ENCODE peak calls at places on chromosomes 16 and 17, in eight cellular contexts. X is cardiac fibroblast; W is WTC11; I is central memory CD8-positive, alpha-beta T cell; E is T-helper 2 cell; Y is OCI-M1; S is stimulated activated CD4-positive, alpha-beta T cell treated with anti-CD3 and anti-CD28 coated beads, Interleukin-15, amount 100 ng/mL, for 48 hours; Z is nucleus accumbens. A is an unnamed sample.

GRCh38 chr17:50908860-50909764 is 43.0 kb upstream of the TOB1 start:
- DNase-seq in X (no peak), W (peak; percentile 57), I (peak; percentile 36), E (peak; percentile 28), Y (no peak), S (no peak), Z (no peak), A (no peak)

GRCh38 chr17:8073627-8074485 is 13.7 kb downstream of the ALOX12B start:
- DNase-seq in X (peak; percentile 69), W (peak; percentile 92), I (peak; percentile 74), E (peak; percentile 80), Y (peak; percentile 81), S (peak; percentile 65), Z (no peak), A (peak; percentile 60)

GRCh38 chr17:77127735-77128361 is 12.9 kb upstream of the SEC14L1 start:
- DNase-seq in X (peak; percentile 71), W (no peak), I (peak; percentile 77), E (peak; percentile 47), Y (no peak), S (peak; percentile 60), Z (no peak), A (no peak)

GRCh38 chr17:69870751-69871199 is 204.2 kb upstream of the KCNJ16 start:
- DNase-seq in X (peak; percentile 50), W (no peak), I (no peak), E (no peak), Y (no peak), S (no peak), Z (no peak), A (no peak)

GRCh38 chr17:62179525-62180161 is 114.6 kb upstream of the MED13 start:
- DNase-seq in X (peak; percentile 56), W (no peak), I (no peak), E (no peak), Y (peak; percentile 61), S (no peak), Z (no peak), A (no peak)

GRCh38 chr17:74758846-74759163 is 10.4 kb downstream of the NHERF1 start:
- DNase-seq in X (peak; percentile 48), W (no peak), I (no peak), E (no peak), Y (no peak), S (no peak), Z (no peak), A (no peak)

GRCh38 chr17:2366747-2367494 is 29.6 kb downstream of the SGSM2 start:
- DNase-seq in X (no peak), W (peak; percentile 72), I (no peak), E (no peak), Y (no peak), S (no peak), Z (no peak), A (no peak)

GRCh38 chr16:11319529-11320146 is 25.6 kb upstream of the RMI2 start:
- DNase-seq in X (peak; percentile 28), W (no peak), I (no peak), E (no peak), Y (no peak), S (no peak), Z (no peak), A (no peak)

GRCh38 chr17:38554430-38555350 is 51.1 kb downstream of the SRCIN1 start:
- DNase-seq in X (peak; percentile 11), W (no peak), I (no peak), E (no peak), Y (no peak), S (no peak), Z (no peak), A (no peak)

A was measured in head of caudate nucleus.